ENCODE peak calls at places on chromosomes 4 and X, in six cellular contexts. J, D, Q, X, U and W are unnamed samples.

GRCh38 chr4:41057456-41057855 is 156.9 kb downstream of the APBB2 start:
- DNase-seq in U (no peak), D (no peak), Q (no peak), X (no peak), J (no peak), W (no peak)

GRCh38 chrX:7170903-7171302 is 22.9 kb upstream of the PUDP start:
- DNase-seq in U (peak; percentile 28), X (peak; percentile 64), D (no peak), J (no peak), Q (peak; percentile 35), W (peak; percentile 16)

GRCh38 chrX:63128509-63128908 is 222.6 kb downstream of the SPIN4 start:
- DNase-seq in Q (peak; percentile 33), X (peak; percentile 23), D (peak; percentile 16), U (peak; percentile 1), J (no peak), W (peak; percentile 31)

GRCh38 chrX:107551546-107551945 is 76.8 kb upstream of the PRPS1 start:
- DNase-seq in J (no peak), X (no peak), D (no peak), Q (no peak), U (no peak), W (no peak)

GRCh38 chr4:1055721-1056590 is 44.5 kb downstream of the FGFRL1 start:
- DNase-seq in D (no peak), Q (peak; percentile 66), J (no peak), X (peak; percentile 69), U (peak; percentile 65), W (peak; percentile 60)

GRCh38 chr4:142351958-142352357 is 494.1 kb downstream of the INPP4B start:
- DNase-seq in Q (no peak), J (no peak), X (no peak), D (no peak), U (no peak), W (no peak)

GRCh38 chrX:115233497-115234219 is at the start of gene LRCH2:
- DNase-seq in J (no peak), X (no peak), D (no peak), Q (peak; percentile 55), U (peak; percentile 86), W (no peak)

GRCh38 chr4:159545556-159545955 is 442.7 kb downstream of the RAPGEF2 start:
- DNase-seq in J (no peak), X (no peak), Q (no peak), U (no peak), D (no peak), W (no peak)

GRCh38 chr4:168585168-168586091 is 88.6 kb downstream of the PALLD start:
- DNase-seq in Q (peak; percentile 94), U (peak; percentile 60), X (peak; percentile 49), J (peak; percentile 63), D (peak; percentile 63), W (peak; percentile 28)

GRCh38 chrX:123685273-123685672 is 47.6 kb downstream of the THOC2 start:
- DNase-seq in D (no peak), U (no peak), Q (no peak), J (no peak), X (no peak), W (peak; percentile 3)

GRCh38 chr4:182124359-182124758 is 118.8 kb upstream of the TENM3 start:
- DNase-seq in X (no peak), U (no peak), J (no peak), D (no peak), Q (no peak), W (no peak)

GRCh38 chr4:78645853-78646757 is 94.5 kb downstream of the ANXA3 start:
- DNase-seq in X (peak; percentile 62), Q (no peak), U (no peak), D (no peak), J (peak; percentile 21), W (peak; percentile 63)

GRCh38 chr4:151931563-151931962 is 170.8 kb upstream of the GATB start:
- DNase-seq in J (no peak), X (peak; percentile 8), U (no peak), Q (no peak), D (no peak), W (no peak)

GRCh38 chrX:626745-627509 is 3.7 kb upstream of the SHOX start:
- DNase-seq in D (no peak), U (no peak), X (no peak), Q (no peak), J (no peak), W (no peak)

GRCh38 chr4:140659935-140660710 is 91.4 kb upstream of the UCP1 start:
- DNase-seq in Q (no peak), J (no peak), D (no peak), X (no peak), U (no peak), W (no peak)

GRCh38 chr4:149211961-149212360 is 603.7 kb downstream of the IQCM start:
- DNase-seq in D (no peak), J (no peak), U (no peak), Q (no peak), X (no peak), W (no peak)

GRCh38 chrX:152932144-152932543 is 34.3 kb downstream of the ZNF185 start:
- DNase-seq in J (no peak), U (no peak), Q (no peak), D (no peak), X (no peak), W (no peak)

GRCh38 chr4:154877110-154877760 is 96.2 kb downstream of the RBM46 start:
- DNase-seq in X (peak; percentile 4), J (no peak), Q (no peak), D (peak; percentile 8), U (no peak), W (no peak)

GRCh38 chr4:48640699-48641098 is 139.4 kb downstream of the FRYL start:
- DNase-seq in U (no peak), J (no peak), D (no peak), X (no peak), Q (no peak), W (no peak)

DNA sequence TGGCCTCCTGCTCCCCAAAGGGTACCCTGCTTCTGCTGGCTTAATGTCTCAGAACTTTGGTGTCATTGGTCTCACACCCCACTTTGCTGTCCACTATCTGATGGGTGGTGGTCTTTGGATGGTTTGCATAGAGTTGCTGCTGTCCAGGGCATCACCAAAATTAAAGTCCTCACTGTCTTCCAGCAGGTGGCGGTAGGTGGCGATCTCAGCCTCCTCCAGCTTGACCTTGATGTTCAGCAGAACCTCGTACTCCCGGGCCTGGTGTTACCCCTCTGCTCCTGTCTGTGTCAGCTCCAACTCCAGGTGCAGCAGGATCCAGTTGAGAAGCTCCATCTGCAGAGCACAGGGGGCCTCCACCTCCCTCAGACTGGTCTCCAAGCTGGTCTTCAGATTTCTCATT is 1169.5 kb upstream of the PABPC4L start:
- DNase-seq in U (peak; percentile 4), D (no peak), Q (peak; percentile 30), J (no peak), X (peak; percentile 15), W (no peak)
- TF ChIP-seq REST in U (no peak), D (no peak), Q (no peak), J (no peak), X (no peak), W (no peak)

GRCh38 chrX:8820910-8821527 is 19.8 kb upstream of the FAM9A start:
- DNase-seq in D (no peak), X (no peak), U (no peak), J (no peak), Q (peak; percentile 79), W (no peak)
- TF ChIP-seq REST in D (no peak), X (no peak), U (no peak), J (no peak), Q (no peak), W (no peak)

GRCh38 chr4:183132865-183133264 is 33.8 kb downstream of the WWC2 start:
- DNase-seq in X (no peak), D (no peak), Q (no peak), U (no peak), J (no peak), W (no peak)

GRCh38 chr4:183129125-183129524 is 30.1 kb downstream of the WWC2 start:
- DNase-seq in D (no peak), J (no peak), U (no peak), X (peak; percentile 14), Q (no peak), W (no peak)

GRCh38 chr4:183132081-183132480 is 33.0 kb downstream of the WWC2 start:
- DNase-seq in U (no peak), Q (no peak), J (no peak), X (no peak), D (no peak), W (no peak)

GRCh38 chr4:183129675-183130074 is 30.6 kb downstream of the WWC2 start:
- DNase-seq in D (no peak), J (no peak), Q (no peak), X (peak; percentile 25), U (no peak), W (no peak)

GRCh38 chr4:183130328-183131155 is 31.5 kb downstream of the WWC2 start:
- DNase-seq in J (no peak), X (no peak), U (peak; percentile 32), D (no peak), Q (no peak), W (no peak)
- TF ChIP-seq REST in J (no peak), X (no peak), U (no peak), D (no peak), Q (no peak), W (no peak)

GRCh38 chrX:41317487-41318208 is 16.3 kb upstream of the DDX3X start:
- DNase-seq in Q (no peak), J (no peak), X (no peak), D (no peak), U (no peak), W (no peak)

GRCh38 chrX:41312786-41313185 is 21.2 kb upstream of the DDX3X start:
- DNase-seq in U (no peak), Q (no peak), X (no peak), D (no peak), J (no peak), W (no peak)

GRCh38 chrX:41308884-41309655 is 24.9 kb upstream of the DDX3X start:
- DNase-seq in U (no peak), J (no peak), D (no peak), Q (no peak), X (no peak), W (no peak)

GRCh38 chrX:41314204-41314603 is 19.8 kb upstream of the DDX3X start:
- DNase-seq in D (no peak), J (no peak), Q (no peak), U (no peak), X (no peak), W (no peak)

DNA sequence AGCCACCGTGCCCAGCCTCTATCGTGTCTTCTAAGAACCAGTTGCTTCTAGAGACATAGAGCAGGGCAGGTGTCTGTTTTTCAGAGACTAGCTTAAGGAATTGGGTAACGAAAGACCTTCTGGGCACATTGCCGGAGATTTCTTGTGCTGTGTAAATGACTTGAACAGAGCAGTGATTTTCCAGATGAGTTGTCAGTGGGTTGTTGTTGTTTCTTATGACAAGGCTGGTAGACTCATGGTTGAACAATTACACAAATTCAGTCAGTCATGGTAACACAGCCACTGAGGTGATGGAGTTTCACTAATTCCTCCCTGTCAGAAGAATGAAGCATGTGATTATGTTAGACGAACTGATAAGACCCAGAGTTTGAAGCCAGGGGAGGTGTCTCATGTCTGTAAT is 20.5 kb upstream of the DDX3X start:
- DNase-seq in J (no peak), X (no peak), Q (no peak), U (no peak), D (no peak), W (no peak)
- TF ChIP-seq REST in J (no peak), X (no peak), Q (no peak), U (no peak), D (no peak), W (no peak)

GRCh38 chrX:106170318-106170717 is 2.2 kb downstream of the PWWP3B start:
- DNase-seq in U (peak; percentile 7), X (no peak), J (no peak), D (peak; percentile 8), Q (peak; percentile 11), W (no peak)
- TF ChIP-seq REST in U (no peak), X (no peak), J (no peak), D (no peak), Q (no peak), W (no peak)

GRCh38 chrX:11968470-11968869 is 169.8 kb upstream of the FRMPD4 start:
- DNase-seq in X (no peak), U (no peak), D (no peak), J (no peak), Q (peak; percentile 17), W (no peak)
- TF ChIP-seq REST in X (no peak), U (no peak), D (no peak), J (no peak), Q (no peak), W (no peak)